ENCODE peak calls at places on chromosome 12, in nine cellular contexts. A, V, F, T, L, I, E, P and R are unnamed samples.

GRCh38 chr12:106758349-106758951 is 16.0 kb upstream of the RIC8B start:
- DNase-seq in I (no peak), A (no peak), P (no peak), F (no peak), L (no peak), E (no peak), T (no peak), V (no peak), R (no peak)

GRCh38 chr12:11795910-11796459 is 146.5 kb downstream of the ETV6 start:
- DNase-seq in A (peak; percentile 75), T (no peak), F (no peak), E (peak; percentile 75), V (peak; percentile 89), L (no peak), I (no peak), P (no peak), R (no peak)

GRCh38 chr12:12333980-12334709 is 15.9 kb downstream of the MANSC1 start:
- DNase-seq in F (peak; percentile 17), E (peak; percentile 59), L (peak; percentile 72), I (peak; percentile 64), A (no peak), V (peak; percentile 32), P (peak; percentile 70), T (peak; percentile 46), R (no peak)

GRCh38 chr12:233615-233968 is 19.6 kb upstream of the SLC6A12 start:
- DNase-seq in P (no peak), F (no peak), I (no peak), E (no peak), L (no peak), A (no peak), T (no peak), V (no peak), R (no peak)

GRCh38 chr12:108047130-108047550 is 81.9 kb upstream of the WSCD2 start:
- DNase-seq in E (peak; percentile 1), F (peak; percentile 27), T (no peak), V (no peak), A (no peak), I (no peak), L (peak; percentile 50), P (no peak), R (no peak)

GRCh38 chr12:42588981-42589464 is 523 bp downstream of the PRICKLE1 start:
- DNase-seq in T (peak; percentile 60), E (peak; percentile 36), V (peak; percentile 37), A (no peak), I (peak; percentile 31), F (no peak), L (no peak), P (no peak), R (no peak)

GRCh38 chr12:122790393-122791075 is 16.2 kb downstream of the CCDC62 start:
- DNase-seq in P (no peak), I (no peak), L (no peak), E (peak; percentile 20), F (no peak), A (no peak), T (no peak), V (peak; percentile 1), R (no peak)

GRCh38 chr12:16946691-16947090 is 340.7 kb upstream of the LMO3 start:
- DNase-seq in V (no peak), T (no peak), I (no peak), L (no peak), E (no peak), A (no peak), P (no peak), F (no peak), R (no peak)

GRCh38 chr12:128711486-128711885 is 112.3 kb downstream of the SLC15A4 start:
- DNase-seq in T (no peak), P (no peak), V (no peak), F (no peak), A (no peak), I (no peak), E (no peak), L (no peak), R (no peak)

GRCh38 chr12:26153421-26154154 is 28.8 kb upstream of the BHLHE41 start:
- DNase-seq in T (no peak), A (peak; percentile 84), L (peak; percentile 29), P (no peak), V (peak; percentile 95), I (no peak), F (no peak), E (peak; percentile 91), R (no peak)

GRCh38 chr12:19846561-19846960 is 407.3 kb downstream of the AEBP2 start:
- DNase-seq in F (no peak), L (no peak), I (no peak), A (no peak), T (no peak), P (no peak), V (peak; percentile 67), E (peak; percentile 78), R (no peak)

GRCh38 chr12:121318121-121318520 is 21.6 kb upstream of the CAMKK2 start:
- DNase-seq in P (peak; percentile 37), V (no peak), A (no peak), L (no peak), F (no peak), E (no peak), T (no peak), I (no peak), R (no peak)

GRCh38 chr12:94832780-94833760 is 170.4 kb downstream of the NDUFA12 start:
- DNase-seq in V (peak; percentile 73), I (no peak), T (no peak), L (no peak), E (peak; percentile 35), A (no peak), F (peak; percentile 40), P (no peak), R (no peak)

GRCh38 chr12:11704094-11704493 is 54.6 kb downstream of the ETV6 start:
- DNase-seq in F (no peak), I (no peak), L (no peak), V (no peak), A (no peak), P (no peak), E (no peak), T (no peak), R (no peak)

GRCh38 chr12:14883663-14884062 is 2.0 kb downstream of the MGP start:
- DNase-seq in I (no peak), A (no peak), F (no peak), T (no peak), L (no peak), V (no peak), P (no peak), E (no peak), R (no peak)
- TF ChIP-seq CTCF in I (no peak), A (no peak), F (no peak), T (no peak), L (no peak), V (no peak), P (no peak), E (no peak), R (no peak)

GRCh38 chr12:51868821-51869489 is 18.9 kb upstream of the ANKRD33 start:
- DNase-seq in L (no peak), I (peak; percentile 73), P (no peak), V (no peak), E (no peak), A (no peak), T (no peak), F (no peak), R (peak; percentile 53)
- TF ChIP-seq CTCF in L (no peak), I (no peak), P (no peak), V (no peak), E (no peak), A (no peak), T (peak; percentile 12), F (no peak), R (no peak)

GRCh38 chr12:110708917-110709316 is 20.0 kb upstream of the HVCN1 start:
- DNase-seq in E (no peak), A (no peak), I (no peak), T (no peak), F (no peak), V (no peak), P (no peak), L (no peak), R (no peak)

GRCh38 chr12:110705309-110705708 is 16.4 kb upstream of the HVCN1 start:
- DNase-seq in E (no peak), I (no peak), A (no peak), P (no peak), T (no peak), V (no peak), L (no peak), F (no peak), R (no peak)

GRCh38 chr12:110702081-110702480 is 13.2 kb upstream of the HVCN1 start:
- DNase-seq in L (no peak), T (no peak), I (no peak), P (no peak), A (no peak), E (no peak), V (no peak), F (no peak), R (no peak)

GRCh38 chr12:110704231-110704630 is 15.3 kb upstream of the HVCN1 start:
- DNase-seq in I (no peak), P (no peak), V (no peak), T (no peak), A (no peak), E (no peak), F (no peak), L (no peak), R (no peak)

DNA sequence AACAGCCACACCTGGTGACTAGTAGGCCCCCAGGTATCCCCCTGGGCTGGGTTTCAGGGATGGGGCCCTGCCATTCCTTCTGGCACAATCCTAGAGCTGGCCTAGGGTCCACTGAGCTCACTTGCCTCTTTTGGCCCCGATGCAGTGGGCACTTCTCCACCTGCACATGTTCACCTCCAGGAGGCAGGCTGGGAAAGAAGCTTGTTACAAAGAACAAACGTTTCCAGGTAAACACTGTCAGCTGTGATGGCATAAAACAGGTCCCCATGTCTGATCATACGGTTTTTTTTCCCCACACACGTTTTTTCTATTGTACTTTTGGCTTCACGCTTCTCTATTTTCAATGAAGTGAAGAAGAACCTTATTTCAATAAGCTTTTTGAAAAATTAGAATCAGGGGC is 15.8 kb upstream of the HVCN1 start:
- DNase-seq in P (no peak), E (no peak), V (no peak), I (no peak), F (no peak), T (peak; percentile 14), L (peak; percentile 33), A (no peak), R (no peak)
- TF ChIP-seq CTCF in P (peak; percentile 53), E (peak; percentile 17), V (peak; percentile 25), I (peak; percentile 40), F (no peak), T (peak; percentile 50), L (peak; percentile 42), A (peak; percentile 55), R (no peak)

GRCh38 chr12:64695550-64695949 is 63.7 kb downstream of the GNS start:
- DNase-seq in F (no peak), P (peak; percentile 37), A (no peak), L (no peak), V (no peak), I (no peak), E (no peak), T (no peak), R (no peak)
- TF ChIP-seq CTCF in F (no peak), P (no peak), A (no peak), L (no peak), V (no peak), I (no peak), E (no peak), T (no peak), R (no peak)